ENCODE peak calls at places on chromosomes 16 and 17, in five cellular contexts. K is B cell, N is fibroblast of lung, U is psoas muscle, W is MCF 10A. G is an unnamed sample.

GRCh38 chr17:64378890-64379354 is 11.7 kb downstream of the PECAM1 start:
- DNase-seq in K (no peak), U (no peak), N (peak), W (peak), G (no peak)

GRCh38 chr17:79201536-79202227 is 127.1 kb downstream of the ENGASE start:
- DNase-seq in U (no peak), K (no peak), N (no peak), W (peak), G (no peak)

GRCh38 chr17:1059131-1059795 is 62.3 kb downstream of the TIMM22 start:
- DNase-seq in K (no peak), W (no peak), U (peak), N (no peak), G (peak)

GRCh38 chr16:21560462-21560861 is 38.9 kb upstream of the METTL9 start:
- DNase-seq in N (no peak), U (no peak), K (no peak), W (no peak), G (no peak)

GRCh38 chr17:38791162-38791561 is 8.2 kb downstream of the PIP4K2B start:
- DNase-seq in W (no peak), N (no peak), K (no peak), U (no peak), G (no peak)

GRCh38 chr16:15897386-15897785 is 9.0 kb upstream of the CEP20 start:
- DNase-seq in W (no peak), K (no peak), N (no peak), U (no peak), G (no peak)

GRCh38 chr17:67514998-67515397 is 137.9 kb downstream of the PITPNC1 start:
- DNase-seq in K (no peak), U (no peak), W (no peak), N (no peak), G (no peak)

GRCh38 chr17:31726980-31727427 is 132.0 kb downstream of the COPRS start:
- DNase-seq in N (peak), W (peak), U (no peak), K (no peak), G (no peak)

GRCh38 chr16:81792828-81793227 is 13.7 kb downstream of the PLCG2 start:
- DNase-seq in U (no peak), K (no peak), N (no peak), W (no peak), G (no peak)

GRCh38 chr17:73643012-73643845 is 1.0 kb downstream of the SDK2 start:
- DNase-seq in N (no peak), U (peak), W (no peak), K (no peak), G (no peak)

GRCh38 chr17:236641-237405 is 55.4 kb upstream of the DOC2B start:
- DNase-seq in W (no peak), U (peak), N (no peak), K (no peak), G (peak)

DNA sequence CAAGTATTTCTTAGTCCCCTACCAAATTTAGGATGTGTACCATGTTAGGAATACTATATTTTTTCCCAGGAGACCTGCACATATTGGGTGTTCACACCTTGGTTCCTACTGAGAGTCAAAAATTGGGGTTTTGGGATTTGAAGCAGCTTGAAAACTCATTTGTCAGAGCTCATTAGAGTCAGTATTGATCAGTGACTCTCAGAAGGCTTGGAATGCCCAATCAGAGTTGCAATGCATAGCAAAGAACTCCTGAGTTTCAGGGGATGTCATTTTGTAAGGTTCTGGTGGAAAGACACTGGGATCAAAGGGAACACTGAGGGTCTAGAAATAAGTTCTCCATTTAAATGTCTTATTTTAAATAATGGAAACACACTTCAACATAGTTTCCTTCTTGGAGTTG is 5.1 kb downstream of the HLF start:
- DNase-seq in W (no peak), N (no peak), U (no peak), K (no peak), G (no peak)
- TF ChIP-seq CTCF in W (no peak), N (no peak), U (no peak), K (no peak), G (no peak)

GRCh38 chr17:33712120-33712519 is 419.0 kb upstream of the ASIC2 start:
- DNase-seq in K (no peak), W (no peak), N (no peak), U (no peak), G (no peak)
- TF ChIP-seq CTCF in K (no peak), W (no peak), N (no peak), U (no peak), G (no peak)

GRCh38 chr16:77786448-77786847 is 1.9 kb upstream of the VAT1L start:
- DNase-seq in W (no peak), N (no peak), K (no peak), U (no peak), G (no peak)

GRCh38 chr16:77785365-77785764 is 3.0 kb upstream of the VAT1L start:
- DNase-seq in K (no peak), W (no peak), U (no peak), N (no peak), G (no peak)

GRCh38 chr16:77782694-77783093 is 5.7 kb upstream of the VAT1L start:
- DNase-seq in U (no peak), K (no peak), N (peak), W (peak), G (no peak)

GRCh38 chr16:77787452-77787851 is 912 bp upstream of the VAT1L start:
- DNase-seq in U (no peak), W (no peak), N (no peak), K (no peak), G (no peak)

DNA sequence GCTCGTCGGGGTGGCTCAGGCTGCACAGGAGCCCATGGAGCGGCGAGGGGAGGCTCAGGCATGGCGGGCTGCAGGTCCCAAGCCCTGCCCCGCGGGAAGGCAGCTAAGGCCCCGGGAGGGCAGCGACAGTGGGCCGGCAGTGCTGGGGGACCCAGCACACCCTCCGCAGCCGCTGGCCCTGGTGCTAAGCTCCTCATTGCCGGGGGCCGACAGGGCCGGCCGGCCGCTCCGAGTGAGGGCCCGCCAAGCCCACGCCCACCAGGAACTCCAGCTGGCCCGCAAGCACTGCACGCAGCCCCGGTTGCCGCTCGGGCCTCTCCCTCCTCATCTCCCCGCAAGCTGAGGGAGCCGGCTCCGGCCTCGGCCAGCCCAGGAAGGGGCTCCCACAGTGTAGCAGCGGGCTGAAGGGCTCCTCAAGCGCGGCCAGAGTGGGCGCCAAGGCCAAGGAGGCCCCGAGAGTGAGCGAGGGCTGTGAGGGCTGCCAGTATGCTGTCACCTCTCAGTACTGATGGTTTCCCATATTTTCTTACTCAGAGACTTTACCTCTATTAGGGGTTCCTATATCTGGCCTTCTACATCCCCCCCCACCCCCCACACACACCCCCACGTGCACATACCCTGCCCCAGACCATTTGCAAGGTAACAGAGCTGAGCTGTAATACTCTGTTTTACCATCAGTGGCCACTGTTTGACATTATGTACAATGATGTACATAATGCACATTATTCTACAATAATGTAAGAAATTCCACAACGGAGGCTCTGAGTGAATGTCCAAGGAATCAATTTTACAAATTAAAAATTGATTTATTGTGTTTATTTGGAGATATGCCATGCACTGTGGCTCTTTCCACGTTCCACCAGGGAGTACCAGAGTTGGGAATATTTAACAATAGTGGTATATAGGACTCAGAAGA is 3.7 kb upstream of the VAT1L start:
- DNase-seq in N (no peak), U (no peak), W (peak), K (no peak), G (no peak)
- TF ChIP-seq CTCF in N (peak), U (no peak), W (peak), K (peak), G (peak)

GRCh38 chr17:78007655-78008054 is 49.2 kb downstream of the TNRC6C start:
- DNase-seq in U (no peak), W (no peak), N (no peak), K (no peak), G (no peak)

GRCh38 chr17:78014651-78015050 is 56.1 kb downstream of the TNRC6C start:
- DNase-seq in N (no peak), W (no peak), K (no peak), U (no peak), G (no peak)

GRCh38 chr17:78013683-78014467 is 55.4 kb downstream of the TNRC6C start:
- DNase-seq in N (peak), W (peak), K (peak), U (no peak), G (no peak)

GRCh38 chr17:78012428-78012827 is 53.9 kb downstream of the TNRC6C start:
- DNase-seq in N (no peak), W (no peak), U (no peak), K (no peak), G (no peak)

DNA sequence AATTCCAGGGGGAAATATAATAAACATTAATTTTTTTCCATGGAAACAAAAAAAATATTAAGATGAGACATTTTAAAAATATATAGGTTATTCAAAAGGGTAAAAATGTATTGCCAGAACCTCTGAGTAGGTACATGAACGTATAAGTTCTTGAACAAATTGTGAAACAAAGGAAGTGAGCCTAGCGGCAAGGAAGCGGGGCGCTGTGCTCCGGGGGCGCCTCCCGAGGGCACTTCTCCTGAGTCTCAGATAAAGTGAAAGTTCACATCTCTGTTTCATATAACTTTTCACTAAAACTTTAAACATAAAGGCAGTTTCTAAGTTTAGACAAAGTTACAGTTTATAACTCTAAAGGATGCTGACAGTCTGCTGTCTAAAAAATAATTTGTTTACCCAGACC is 52.3 kb downstream of the TNRC6C start:
- DNase-seq in N (no peak), K (no peak), U (no peak), W (no peak), G (no peak)
- TF ChIP-seq CTCF in N (no peak), K (no peak), U (no peak), W (no peak), G (no peak)

G was measured in chondrocyte.